ENCODE peak calls at places on chromosome 16, in five cellular contexts. I is LoVo, D is thoracic aorta, E is NCI-H2107, P is head of caudate nucleus. M is an unnamed sample.

GRCh38 chr16:29883987-29884386 is 15.4 kb downstream of the SEZ6L2 start:
- DNase-seq in I (no peak), D (no peak), E (no peak), P (no peak), M (no peak)

GRCh38 chr16:87939562-87940423 is 3.5 kb upstream of the CA5A start:
- DNase-seq in I (no peak), D (no peak), E (no peak), P (no peak), M (no peak)

GRCh38 chr16:84699147-84699711 is 571 bp upstream of the USP10 start:
- DNase-seq in I (peak), D (no peak), E (no peak), P (peak), M (no peak)

GRCh38 chr16:82031116-82032084 is 3.7 kb upstream of the HSD17B2 start:
- DNase-seq in I (peak), D (no peak), E (no peak), P (peak), M (no peak)

GRCh38 chr16:48617711-48618148 is 7.8 kb upstream of the N4BP1 start:
- DNase-seq in I (no peak), D (no peak), E (peak), P (peak), M (no peak)

GRCh38 chr16:61681673-61682072 is 354.6 kb downstream of the CDH8 start:
- DNase-seq in I (no peak), D (no peak), E (no peak), P (no peak), M (no peak)

GRCh38 chr16:27439273-27440018 is 37.5 kb downstream of the IL21R start:
- DNase-seq in I (no peak), D (no peak), E (no peak), P (no peak), M (no peak)

GRCh38 chr16:88764913-88765349 is 20.1 kb downstream of the PIEZO1 start:
- DNase-seq in I (no peak), D (no peak), E (no peak), P (no peak), M (no peak)

GRCh38 chr16:65641693-65642289 is 519.9 kb upstream of the CDH11 start:
- DNase-seq in I (no peak), D (no peak), E (no peak), P (no peak), M (no peak)

M was measured in brain pericyte.